ENCODE peak calls at places on chromosomes 6 and 20, in ten cellular contexts. One of them, this sample, is unnamed. For H3K4me1, the result is how much of the 10 kb centered on the place peaks cover.

GRCh38 chr20:2130062-2130591 is 28.5 kb downstream of the STK35 start:
- DNase-seq in aorta: no peak
- DNase-seq in uterus: no peak
- DNase-seq in mesendoderm: no peak
- DNase-seq in A549: no peak
- DNase-seq in GM23248: no peak
- DNase-seq in psoas muscle: no peak
- DNase-seq in effector memory CD4-positive, alpha-beta T cell: no peak
- DNase-seq in sigmoid colon: no peak
- DNase-seq in SJSA1: no peak
- DNase-seq in this sample: no peak

GRCh38 chr20:59752704-59753460 is 148.5 kb downstream of the PHACTR3 start:
- DNase-seq in GM23248: peak
- DNase-seq in aorta: no peak
- DNase-seq in uterus: no peak
- DNase-seq in mesendoderm: no peak
- DNase-seq in A549: no peak
- DNase-seq in sigmoid colon: no peak
- DNase-seq in effector memory CD4-positive, alpha-beta T cell: no peak
- DNase-seq in SJSA1: no peak
- DNase-seq in psoas muscle: no peak
- DNase-seq in this sample: no peak

GRCh38 chr20:51369503-51369902 is 173.0 kb downstream of the NFATC2 start:
- DNase-seq in mesendoderm: no peak
- DNase-seq in GM23248: no peak
- DNase-seq in psoas muscle: no peak
- DNase-seq in A549: no peak
- DNase-seq in aorta: peak
- DNase-seq in uterus: no peak
- DNase-seq in SJSA1: no peak
- DNase-seq in effector memory CD4-positive, alpha-beta T cell: no peak
- DNase-seq in sigmoid colon: no peak
- DNase-seq in this sample: no peak

GRCh38 chr20:23159256-23159922 is 73.3 kb upstream of the CD93 start:
- DNase-seq in SJSA1: no peak
- DNase-seq in aorta: no peak
- DNase-seq in A549: no peak
- DNase-seq in sigmoid colon: peak
- DNase-seq in uterus: no peak
- DNase-seq in effector memory CD4-positive, alpha-beta T cell: no peak
- DNase-seq in mesendoderm: no peak
- DNase-seq in GM23248: no peak
- DNase-seq in psoas muscle: no peak
- DNase-seq in this sample: no peak

GRCh38 chr20:7022597-7022996 is 255.1 kb downstream of the BMP2 start:
- DNase-seq in effector memory CD4-positive, alpha-beta T cell: no peak
- DNase-seq in psoas muscle: no peak
- DNase-seq in SJSA1: no peak
- DNase-seq in GM23248: no peak
- DNase-seq in mesendoderm: no peak
- DNase-seq in aorta: no peak
- DNase-seq in A549: no peak
- DNase-seq in sigmoid colon: no peak
- DNase-seq in uterus: no peak
- DNase-seq in this sample: no peak

GRCh38 chr20:41133709-41134361 is 3.5 kb upstream of the PLCG1 start:
- DNase-seq in uterus: no peak
- DNase-seq in sigmoid colon: no peak
- DNase-seq in GM23248: no peak
- DNase-seq in effector memory CD4-positive, alpha-beta T cell: peak
- DNase-seq in SJSA1: no peak
- DNase-seq in mesendoderm: no peak
- DNase-seq in A549: no peak
- DNase-seq in aorta: no peak
- DNase-seq in psoas muscle: no peak
- DNase-seq in this sample: no peak

GRCh38 chr6:149234051-149234962 is 83.2 kb upstream of the TAB2 start:
- DNase-seq in A549: no peak
- DNase-seq in psoas muscle: no peak
- DNase-seq in effector memory CD4-positive, alpha-beta T cell: no peak
- DNase-seq in uterus: no peak
- DNase-seq in mesendoderm: peak
- DNase-seq in GM23248: peak
- DNase-seq in sigmoid colon: no peak
- DNase-seq in SJSA1: no peak
- DNase-seq in aorta: no peak
- DNase-seq in this sample: no peak

GRCh38 chr6:166341915-166342292 is 441 bp downstream of the SFT2D1 start:
- DNase-seq in aorta: no peak
- DNase-seq in GM23248: peak
- DNase-seq in effector memory CD4-positive, alpha-beta T cell: no peak
- DNase-seq in sigmoid colon: no peak
- DNase-seq in psoas muscle: no peak
- DNase-seq in mesendoderm: peak
- DNase-seq in SJSA1: no peak
- DNase-seq in uterus: no peak
- DNase-seq in A549: no peak
- DNase-seq in this sample: no peak

GRCh38 chr6:160930547-160931377 is 60.8 kb upstream of the MAP3K4 start:
- DNase-seq in uterus: peak
- DNase-seq in GM23248: peak
- DNase-seq in psoas muscle: peak
- DNase-seq in aorta: peak
- DNase-seq in sigmoid colon: peak
- DNase-seq in SJSA1: peak
- DNase-seq in effector memory CD4-positive, alpha-beta T cell: peak
- DNase-seq in mesendoderm: peak
- DNase-seq in A549: peak
- DNase-seq in this sample: peak

DNA sequence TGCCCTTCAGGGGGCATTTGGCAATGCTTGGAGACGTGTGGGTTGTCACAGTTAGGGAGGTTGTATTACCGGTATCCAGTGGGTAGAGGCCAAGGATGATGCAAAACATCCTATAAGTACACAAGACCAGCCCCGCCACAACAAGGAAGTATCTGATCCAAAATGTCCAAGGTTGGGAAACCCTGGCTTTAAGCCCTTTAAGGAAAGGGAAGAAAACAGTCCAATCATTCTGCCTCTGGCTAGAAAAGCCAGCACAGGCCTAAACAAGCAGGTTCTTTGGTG is 3.6 kb upstream of the ZMYND8 start:
- DNase-seq in sigmoid colon: peak
- DNase-seq in psoas muscle: no peak
- DNase-seq in GM23248: peak
- DNase-seq in SJSA1: no peak
- DNase-seq in A549: peak
- DNase-seq in mesendoderm: no peak
- DNase-seq in effector memory CD4-positive, alpha-beta T cell: no peak
- DNase-seq in aorta: no peak
- DNase-seq in uterus: no peak
- DNase-seq in this sample: no peak
- H3K4me1 ChIP-seq in sigmoid colon: half or more
- H3K4me1 ChIP-seq in psoas muscle: half or more
- H3K4me1 ChIP-seq in GM23248: half or more
- H3K4me1 ChIP-seq in SJSA1: half or more
- H3K4me1 ChIP-seq in A549: half or more
- H3K4me1 ChIP-seq in mesendoderm: under half
- H3K4me1 ChIP-seq in effector memory CD4-positive, alpha-beta T cell: under half
- H3K4me1 ChIP-seq in aorta: under half
- H3K4me1 ChIP-seq in uterus: under half
- H3K4me1 ChIP-seq in this sample: under half

DNA sequence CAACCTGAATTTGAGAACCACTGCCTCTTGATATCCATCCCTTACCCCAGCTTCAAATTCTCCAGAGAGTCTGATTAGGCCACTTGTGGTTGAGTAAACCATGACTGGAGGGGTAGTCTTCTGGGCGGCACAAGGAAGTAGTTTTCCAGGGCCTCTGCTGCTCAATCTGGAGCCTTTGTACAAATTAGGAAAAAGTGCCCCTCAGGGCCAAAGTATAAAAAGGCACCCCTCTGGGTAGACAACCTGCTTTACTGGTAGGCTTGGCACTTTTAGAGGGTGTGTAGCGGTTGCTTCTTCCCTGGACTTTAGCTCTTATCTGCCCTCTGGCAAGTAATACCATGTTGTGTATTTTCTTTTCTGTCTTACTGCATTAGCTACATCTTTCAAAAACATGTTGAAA is 32.9 kb upstream of the RPL7L1 start:
- DNase-seq in uterus: no peak
- DNase-seq in GM23248: no peak
- DNase-seq in A549: no peak
- DNase-seq in aorta: no peak
- DNase-seq in mesendoderm: no peak
- DNase-seq in SJSA1: no peak
- DNase-seq in effector memory CD4-positive, alpha-beta T cell: no peak
- DNase-seq in psoas muscle: no peak
- DNase-seq in sigmoid colon: no peak
- DNase-seq in this sample: no peak
- H3K27ac ChIP-seq in uterus: no peak
- H3K27ac ChIP-seq in GM23248: no peak
- H3K27ac ChIP-seq in A549: no peak
- H3K27ac ChIP-seq in aorta: no peak
- H3K27ac ChIP-seq in mesendoderm: no peak
- H3K27ac ChIP-seq in SJSA1: no peak
- H3K27ac ChIP-seq in effector memory CD4-positive, alpha-beta T cell: no peak
- H3K27ac ChIP-seq in psoas muscle: no peak
- H3K27ac ChIP-seq in sigmoid colon: no peak
- H3K27ac ChIP-seq in this sample: no peak

DNA sequence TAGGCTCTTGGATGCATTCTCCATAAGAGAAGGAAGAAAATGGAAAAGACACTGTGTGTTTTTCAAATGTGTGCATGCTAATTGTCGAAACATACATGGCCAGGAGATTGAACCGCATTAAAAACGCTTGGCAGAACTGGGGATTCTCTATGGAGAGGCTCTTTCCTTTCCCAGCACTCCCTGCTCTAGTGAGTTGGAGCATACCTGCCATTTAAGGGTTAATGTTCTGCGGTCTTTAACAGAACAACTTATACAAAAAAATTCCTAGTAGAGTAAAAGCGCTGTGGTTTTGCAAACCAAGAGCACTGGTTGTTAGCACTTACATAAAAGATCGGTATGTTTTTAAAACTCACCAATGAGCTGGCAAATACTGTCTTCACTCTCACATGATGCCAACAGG is 1.6 kb downstream of the TAGAP start:
- DNase-seq in psoas muscle: no peak
- DNase-seq in SJSA1: no peak
- DNase-seq in effector memory CD4-positive, alpha-beta T cell: no peak
- DNase-seq in uterus: no peak
- DNase-seq in aorta: no peak
- DNase-seq in GM23248: no peak
- DNase-seq in sigmoid colon: no peak
- DNase-seq in mesendoderm: no peak
- DNase-seq in A549: no peak
- DNase-seq in this sample: no peak
- H3K4me1 ChIP-seq in psoas muscle: under half
- H3K4me1 ChIP-seq in SJSA1: under half
- H3K4me1 ChIP-seq in effector memory CD4-positive, alpha-beta T cell: under half
- H3K4me1 ChIP-seq in uterus: under half
- H3K4me1 ChIP-seq in aorta: under half
- H3K4me1 ChIP-seq in GM23248: under half
- H3K4me1 ChIP-seq in sigmoid colon: under half
- H3K4me1 ChIP-seq in mesendoderm: under half
- H3K4me1 ChIP-seq in A549: under half
- H3K4me1 ChIP-seq in this sample: under half

GRCh38 chr6:78599526-78599925 is 267.8 kb upstream of the IRAK1BP1 start:
- DNase-seq in sigmoid colon: no peak
- DNase-seq in aorta: no peak
- DNase-seq in SJSA1: peak
- DNase-seq in psoas muscle: no peak
- DNase-seq in A549: no peak
- DNase-seq in mesendoderm: no peak
- DNase-seq in uterus: no peak
- DNase-seq in effector memory CD4-positive, alpha-beta T cell: no peak
- DNase-seq in GM23248: peak
- DNase-seq in this sample: no peak
- H3K27ac ChIP-seq in sigmoid colon: no peak
- H3K27ac ChIP-seq in aorta: no peak
- H3K27ac ChIP-seq in SJSA1: peak
- H3K27ac ChIP-seq in psoas muscle: no peak
- H3K27ac ChIP-seq in A549: peak
- H3K27ac ChIP-seq in mesendoderm: no peak
- H3K27ac ChIP-seq in uterus: no peak
- H3K27ac ChIP-seq in effector memory CD4-positive, alpha-beta T cell: no peak
- H3K27ac ChIP-seq in GM23248: peak
- H3K27ac ChIP-seq in this sample: no peak

GRCh38 chr20:44204832-44205215 is 5.7 kb downstream of the OSER1 start:
- DNase-seq in SJSA1: no peak
- DNase-seq in uterus: no peak
- DNase-seq in GM23248: no peak
- DNase-seq in effector memory CD4-positive, alpha-beta T cell: no peak
- DNase-seq in psoas muscle: no peak
- DNase-seq in A549: no peak
- DNase-seq in aorta: no peak
- DNase-seq in mesendoderm: no peak
- DNase-seq in sigmoid colon: no peak
- DNase-seq in this sample: no peak
- H3K4me1 ChIP-seq in SJSA1: half or more
- H3K4me1 ChIP-seq in uterus: under half
- H3K4me1 ChIP-seq in GM23248: half or more
- H3K4me1 ChIP-seq in effector memory CD4-positive, alpha-beta T cell: under half
- H3K4me1 ChIP-seq in psoas muscle: half or more
- H3K4me1 ChIP-seq in A549: half or more
- H3K4me1 ChIP-seq in aorta: under half
- H3K4me1 ChIP-seq in mesendoderm: under half
- H3K4me1 ChIP-seq in sigmoid colon: half or more
- H3K4me1 ChIP-seq in this sample: under half

GRCh38 chr6:112468359-112468758 is 121.2 kb downstream of the RFPL4B start:
- DNase-seq in sigmoid colon: no peak
- DNase-seq in SJSA1: peak
- DNase-seq in mesendoderm: peak
- DNase-seq in aorta: no peak
- DNase-seq in GM23248: peak
- DNase-seq in uterus: no peak
- DNase-seq in effector memory CD4-positive, alpha-beta T cell: no peak
- DNase-seq in psoas muscle: no peak
- DNase-seq in A549: peak
- DNase-seq in this sample: no peak
- H3K27ac ChIP-seq in sigmoid colon: no peak
- H3K27ac ChIP-seq in SJSA1: peak
- H3K27ac ChIP-seq in mesendoderm: no peak
- H3K27ac ChIP-seq in aorta: no peak
- H3K27ac ChIP-seq in GM23248: peak
- H3K27ac ChIP-seq in uterus: no peak
- H3K27ac ChIP-seq in effector memory CD4-positive, alpha-beta T cell: no peak
- H3K27ac ChIP-seq in psoas muscle: no peak
- H3K27ac ChIP-seq in A549: no peak
- H3K27ac ChIP-seq in this sample: no peak

DNA sequence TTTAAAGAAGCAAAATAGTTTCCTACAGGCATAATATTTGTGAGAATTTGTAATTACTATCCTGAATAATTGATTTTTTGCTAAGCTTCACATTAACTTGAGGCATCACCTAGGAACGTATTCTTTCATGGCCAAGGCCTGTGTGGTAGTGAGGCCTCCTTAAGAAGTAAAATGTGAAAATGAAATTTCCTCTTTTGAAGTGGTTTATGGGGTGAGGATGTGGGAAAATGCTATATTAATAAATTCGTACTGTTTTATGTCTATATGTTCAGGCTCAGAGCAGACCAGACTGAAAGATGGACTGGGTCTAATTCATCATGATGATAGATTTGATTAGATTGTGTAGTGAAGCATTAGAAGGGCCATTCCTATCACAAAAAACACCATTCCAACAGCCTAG is 33.1 kb downstream of the MYLIP start:
- DNase-seq in sigmoid colon: no peak
- DNase-seq in GM23248: no peak
- DNase-seq in mesendoderm: no peak
- DNase-seq in aorta: no peak
- DNase-seq in A549: no peak
- DNase-seq in effector memory CD4-positive, alpha-beta T cell: no peak
- DNase-seq in uterus: no peak
- DNase-seq in psoas muscle: no peak
- DNase-seq in SJSA1: no peak
- DNase-seq in this sample: no peak
- H3K4me1 ChIP-seq in sigmoid colon: under half
- H3K4me1 ChIP-seq in GM23248: under half
- H3K4me1 ChIP-seq in mesendoderm: under half
- H3K4me1 ChIP-seq in aorta: under half
- H3K4me1 ChIP-seq in A549: under half
- H3K4me1 ChIP-seq in effector memory CD4-positive, alpha-beta T cell: under half
- H3K4me1 ChIP-seq in uterus: under half
- H3K4me1 ChIP-seq in psoas muscle: under half
- H3K4me1 ChIP-seq in SJSA1: under half
- H3K4me1 ChIP-seq in this sample: under half

This sample was measured in iPS DF 6.9.